ENCODE peak calls at places on chromosomes 3 and 15, in seven cellular contexts. D, N, Y, E, H, V and T are unnamed samples.

GRCh38 chr3:124781706-124782376 is 51.6 kb downstream of the UMPS start:
- DNase-seq in D (no peak), N (no peak), Y (no peak), E (no peak), H (no peak), V (no peak), T (no peak)

GRCh38 chr3:106611841-106612240 is 743.0 kb upstream of the CBLB start:
- DNase-seq in D (no peak), N (no peak), Y (no peak), E (no peak), H (no peak), V (no peak), T (no peak)

GRCh38 chr3:61683409-61684261 is 122.3 kb downstream of the PTPRG start:
- DNase-seq in D (no peak), N (no peak), Y (no peak), E (no peak), H (no peak), V (no peak), T (no peak)

GRCh38 chr3:39501982-39502837 is 34.7 kb downstream of the MOBP start:
- DNase-seq in D (no peak), N (no peak), Y (no peak), E (no peak), H (no peak), V (no peak), T (no peak)

GRCh38 chr15:42375252-42375651 is 16.0 kb downstream of the CAPN3 start:
- DNase-seq in D (no peak), N (no peak), Y (no peak), E (no peak), H (no peak), V (no peak), T (no peak)

GRCh38 chr15:52788099-52788986 is 1.8 kb downstream of the ONECUT1 start:
- DNase-seq in D (no peak), N (no peak), Y (no peak), E (no peak), H (no peak), V (no peak), T (no peak)

GRCh38 chr3:40179016-40179415 is 130.5 kb upstream of the EIF1B start:
- DNase-seq in D (peak), N (peak), Y (peak), E (peak), H (peak), V (peak), T (no peak)

GRCh38 chr15:67587754-67588153 is 45.3 kb downstream of the MAP2K5 start:
- DNase-seq in D (no peak), N (no peak), Y (no peak), E (no peak), H (no peak), V (no peak), T (no peak)

GRCh38 chr15:33076937-33077336 is 117.6 kb downstream of the FMN1 start:
- DNase-seq in D (no peak), N (no peak), Y (no peak), E (no peak), H (no peak), V (no peak), T (no peak)

GRCh38 chr3:130971208-130971607 is 55.4 kb downstream of the ASTE1 start:
- DNase-seq in D (no peak), N (no peak), Y (no peak), E (no peak), H (no peak), V (no peak), T (no peak)

GRCh38 chr3:151976211-151977050 is 103.0 kb downstream of the SUCNR1 start:
- DNase-seq in D (peak), N (peak), Y (no peak), E (peak), H (peak), V (no peak), T (peak)

GRCh38 chr3:123847209-123847608 is 36.9 kb downstream of the MYLK start:
- DNase-seq in D (no peak), N (no peak), Y (no peak), E (no peak), H (no peak), V (no peak), T (no peak)

GRCh38 chr15:28960979-28961378 is 75.2 kb downstream of the APBA2 start:
- DNase-seq in D (no peak), N (peak), Y (no peak), E (peak), H (peak), V (no peak), T (peak)

GRCh38 chr3:38730281-38730680 is 80.8 kb upstream of the SCN5A start:
- DNase-seq in D (no peak), N (peak), Y (no peak), E (peak), H (peak), V (no peak), T (peak)

GRCh38 chr3:48023377-48023776 is 7.2 kb upstream of the MAP4 start:
- DNase-seq in D (no peak), N (no peak), Y (no peak), E (no peak), H (no peak), V (no peak), T (no peak)

GRCh38 chr15:52102468-52102867 is 10.1 kb downstream of the BCL2L10 start:
- DNase-seq in D (peak), N (peak), Y (no peak), E (peak), H (peak), V (no peak), T (peak)

GRCh38 chr3:172188511-172188910 is 149.1 kb downstream of the FNDC3B start:
- DNase-seq in D (no peak), N (no peak), Y (no peak), E (no peak), H (no peak), V (no peak), T (no peak)

GRCh38 chr3:178684881-178685590 is 148.8 kb downstream of the KCNMB2 start:
- DNase-seq in D (no peak), N (peak), Y (no peak), E (no peak), H (no peak), V (no peak), T (no peak)

GRCh38 chr15:74906193-74906449 is 530 bp downstream of the FAM219B start:
- DNase-seq in D (no peak), N (no peak), Y (no peak), E (no peak), H (no peak), V (peak), T (no peak)

GRCh38 chr3:189267981-189268613 is 96.3 kb downstream of the TPRG1 start:
- DNase-seq in D (no peak), N (peak), Y (no peak), E (no peak), H (peak), V (no peak), T (peak)

GRCh38 chr3:141498592-141499223 is 11.9 kb downstream of the RASA2 start:
- DNase-seq in D (peak), N (no peak), Y (no peak), E (no peak), H (no peak), V (peak), T (no peak)

GRCh38 chr15:43828061-43828657 is 1.4 kb downstream of the WDR76 start:
- DNase-seq in D (peak), N (peak), Y (no peak), E (no peak), H (no peak), V (no peak), T (no peak)

GRCh38 chr15:75775296-75776074 is 62.8 kb upstream of the CSPG4 start:
- DNase-seq in D (no peak), N (peak), Y (no peak), E (no peak), H (no peak), V (no peak), T (no peak)

GRCh38 chr3:3189102-3189727 is 9.7 kb upstream of the CRBN start:
- DNase-seq in D (no peak), N (no peak), Y (no peak), E (no peak), H (no peak), V (peak), T (no peak)

GRCh38 chr15:63436872-63437375 is 55.3 kb upstream of the CA12 start:
- DNase-seq in D (peak), N (peak), Y (peak), E (peak), H (peak), V (peak), T (peak)